ENCODE peak calls at places on chromosomes 12 and 14, in six cellular contexts. Y is transverse colon, T is cardiac muscle cell, V is choroid plexus epithelial cell, M is cardiac fibroblast, S is fibroblast of the aortic adventitia. I is an unnamed sample.

GRCh38 chr14:90760591-90761316 is 55.5 kb downstream of the TTC7B start:
- DNase-seq in Y (no peak), T (peak; percentile 42), V (peak; percentile 59), M (peak; percentile 64), S (peak; percentile 35), I (peak; percentile 46)

GRCh38 chr12:127599441-127599840 is 667.5 kb upstream of the TMEM132C start:
- DNase-seq in Y (no peak), T (no peak), V (no peak), M (no peak), S (no peak), I (no peak)

GRCh38 chr12:27284751-27285150 is 40.7 kb downstream of the STK38L start:
- DNase-seq in Y (no peak), T (no peak), V (peak; percentile 77), M (peak; percentile 96), S (peak; percentile 67), I (peak; percentile 41)

GRCh38 chr14:91246051-91246852 is 1.7 kb upstream of the GPR68 start:
- DNase-seq in Y (peak; percentile 43), T (no peak), V (no peak), M (no peak), S (no peak), I (no peak)

GRCh38 chr12:109608796-109609195 is 35.2 kb downstream of the MVK start:
- DNase-seq in Y (no peak), T (no peak), V (no peak), M (no peak), S (no peak), I (no peak)

GRCh38 chr12:4292266-4293063 is 18.9 kb downstream of the CCND2 start:
- DNase-seq in Y (no peak), T (no peak), V (no peak), M (no peak), S (no peak), I (no peak)

GRCh38 chr12:78457951-78458350 is 406.6 kb upstream of the SYT1 start:
- DNase-seq in Y (no peak), T (no peak), V (peak; percentile 54), M (peak; percentile 46), S (peak; percentile 6), I (peak; percentile 45)

GRCh38 chr12:122834921-122835692 is at the start of gene HIP1R:
- DNase-seq in Y (peak; percentile 71), T (peak; percentile 68), V (no peak), M (peak; percentile 15), S (no peak), I (no peak)

GRCh38 chr14:24938593-24938992 is 111.4 kb downstream of the STXBP6 start:
- DNase-seq in Y (no peak), T (no peak), V (peak; percentile 4), M (no peak), S (no peak), I (no peak)

GRCh38 chr12:128259556-128260070 is 7.4 kb upstream of the TMEM132C start:
- DNase-seq in Y (no peak), T (peak; percentile 78), V (peak; percentile 27), M (peak; percentile 5), S (no peak), I (no peak)

GRCh38 chr12:116183741-116184141 is 93.8 kb downstream of the MED13L start:
- DNase-seq in Y (no peak), T (no peak), V (peak; percentile 42), M (peak; percentile 45), S (peak; percentile 39), I (no peak)

GRCh38 chr14:103056322-103057027 is 874 bp downstream of the CDC42BPB start:
- DNase-seq in Y (peak; percentile 76), T (peak; percentile 70), V (peak; percentile 57), M (peak; percentile 69), S (peak; percentile 54), I (peak; percentile 30)

DNA sequence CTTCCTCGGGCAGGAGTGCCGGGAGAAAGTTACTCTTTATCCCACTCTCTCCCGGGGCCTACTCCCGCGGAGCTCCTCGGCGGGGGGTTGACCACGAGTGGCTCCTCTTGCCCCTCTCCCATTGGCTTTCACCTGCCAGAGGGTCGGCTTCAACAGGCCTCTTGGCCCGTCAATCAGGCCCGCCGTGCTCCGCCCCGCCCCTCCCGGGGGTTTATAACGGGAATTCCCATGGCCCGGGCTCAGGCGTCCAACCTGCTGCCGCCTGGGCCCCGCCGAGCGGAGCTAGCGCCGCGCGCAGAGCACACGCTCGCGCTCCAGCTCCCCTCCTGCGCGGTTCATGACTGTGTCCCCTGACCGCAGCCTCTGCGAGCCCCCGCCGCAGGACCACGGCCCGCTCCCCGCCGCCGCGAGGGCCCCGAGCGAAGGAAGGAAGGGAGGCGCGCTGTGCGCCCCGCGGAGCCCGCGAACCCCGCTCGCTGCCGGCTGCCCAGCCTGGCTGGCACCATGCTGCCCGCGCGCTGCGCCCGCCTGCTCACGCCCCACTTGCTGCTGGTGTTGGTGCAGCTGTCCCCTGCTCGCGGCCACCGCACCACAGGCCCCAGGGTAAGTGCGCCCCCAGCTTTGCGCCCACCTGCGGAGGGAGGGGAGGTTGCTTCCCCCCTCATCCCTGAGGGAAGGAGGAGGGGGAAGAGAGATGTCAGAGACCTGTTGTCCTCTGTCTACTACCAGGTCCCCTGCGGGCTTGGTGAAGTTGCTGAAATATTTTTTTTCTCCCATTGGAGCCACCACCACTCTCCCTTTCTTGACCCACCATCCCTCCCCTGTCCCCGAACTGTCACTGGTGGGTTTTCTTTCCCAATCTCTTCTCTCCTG is at the start of gene SMOC1:
- DNase-seq in Y (peak; percentile 65), T (peak; percentile 90), V (peak; percentile 94), M (peak; percentile 16), S (peak; percentile 9), I (peak; percentile 55)
- TF ChIP-seq CTCF in Y (no peak), T (no peak), V (no peak), M (no peak), S (no peak), I (no peak)

DNA sequence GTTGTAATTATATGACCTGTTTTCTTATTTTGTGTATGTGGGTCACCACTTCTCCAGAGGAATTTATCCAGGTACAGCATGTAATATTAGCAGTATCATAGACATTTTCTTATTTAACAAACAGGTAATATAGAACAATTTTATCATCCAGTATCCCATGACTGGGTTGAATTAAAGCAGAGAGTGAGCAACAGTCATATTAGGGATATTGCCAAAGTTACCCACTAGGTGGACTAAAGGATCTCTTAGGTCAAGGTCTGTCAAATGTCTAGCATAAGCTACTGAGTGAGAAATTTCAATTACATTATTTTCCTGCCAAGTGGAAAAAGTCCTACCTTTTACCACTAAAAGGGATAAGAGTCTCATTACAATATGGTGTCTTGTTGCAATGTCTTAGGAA is 62.1 kb upstream of the TRIM9 start:
- DNase-seq in Y (no peak), T (peak; percentile 27), V (peak; percentile 69), M (peak; percentile 65), S (peak; percentile 38), I (peak; percentile 54)
- TF ChIP-seq CTCF in Y (no peak), T (peak; percentile 64), V (peak; percentile 59), M (peak; percentile 61), S (peak; percentile 51), I (peak; percentile 35)

GRCh38 chr14:100025111-100025510 is 40.1 kb upstream of the EVL start:
- DNase-seq in Y (peak; percentile 17), T (peak; percentile 37), V (peak; percentile 60), M (peak; percentile 58), S (peak; percentile 36), I (peak; percentile 47)
- TF ChIP-seq CTCF in Y (no peak), T (peak; percentile 46), V (peak; percentile 66), M (peak; percentile 36), S (peak; percentile 32), I (peak; percentile 61)

GRCh38 chr14:56390859-56391258 is 188.7 kb upstream of the TMEM260 start:
- DNase-seq in Y (no peak), T (no peak), V (no peak), M (no peak), S (no peak), I (no peak)
- TF ChIP-seq CTCF in Y (no peak), T (no peak), V (no peak), M (no peak), S (no peak), I (peak; percentile 22)

GRCh38 chr14:100293497-100294212 is 12.6 kb downstream of the SLC25A29 start:
- DNase-seq in Y (peak; percentile 4), T (no peak), V (no peak), M (no peak), S (no peak), I (no peak)

GRCh38 chr14:100292776-100293461 is 13.3 kb downstream of the SLC25A29 start:
- DNase-seq in Y (peak; percentile 5), T (no peak), V (no peak), M (no peak), S (no peak), I (no peak)

GRCh38 chr14:100294963-100295330 is 11.3 kb downstream of the SLC25A29 start:
- DNase-seq in Y (no peak), T (no peak), V (no peak), M (no peak), S (no peak), I (no peak)

GRCh38 chr14:100295376-100296105 is 10.7 kb downstream of the SLC25A29 start:
- DNase-seq in Y (no peak), T (no peak), V (no peak), M (no peak), S (no peak), I (no peak)

DNA sequence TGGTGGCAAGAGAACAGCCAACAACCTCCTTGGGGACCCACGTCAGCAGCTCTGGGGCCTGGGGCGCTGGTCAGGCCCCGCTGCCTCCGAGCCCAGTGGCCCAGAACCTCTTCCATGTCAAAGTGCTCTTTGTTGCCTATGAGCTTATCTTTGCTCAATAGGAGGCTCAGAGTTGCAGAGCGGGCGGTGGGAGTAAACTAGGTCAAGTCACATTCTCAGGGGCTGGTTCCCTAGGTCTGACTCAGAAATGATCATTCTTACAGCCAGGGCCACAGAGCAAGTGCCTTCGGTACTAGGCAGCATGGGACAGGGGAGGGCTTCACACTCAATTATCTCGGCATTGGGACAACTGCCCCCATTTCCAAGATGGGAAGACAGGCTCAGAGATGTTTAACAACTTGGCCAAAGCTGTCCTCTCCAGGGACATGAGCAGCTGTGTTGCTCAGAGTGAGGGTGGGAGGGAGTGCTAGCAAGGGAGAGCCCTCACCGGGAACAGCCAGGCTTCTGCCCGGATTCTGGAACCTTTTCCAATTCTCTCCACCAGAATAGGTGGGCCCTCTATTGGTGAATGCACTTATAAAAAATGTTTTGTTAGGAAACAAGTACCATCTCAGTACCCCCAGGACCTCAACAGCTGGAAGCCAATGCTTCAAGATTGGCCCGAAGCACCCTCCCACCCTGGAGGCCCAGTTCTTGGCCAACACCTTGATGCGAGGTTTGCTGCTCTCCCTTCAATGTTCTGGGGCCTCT is 11.9 kb downstream of the SLC25A29 start:
- DNase-seq in Y (peak; percentile 6), T (no peak), V (no peak), M (peak; percentile 34), S (peak; percentile 58), I (no peak)
- TF ChIP-seq CTCF in Y (no peak), T (no peak), V (peak; percentile 1), M (no peak), S (no peak), I (no peak)